ENCODE peak calls at places on chromosomes 16 and 17, in six cellular contexts. S, D, C, Y, V and X are unnamed samples.

GRCh38 chr17:11610999-11611566 is 12.8 kb downstream of the DNAH9 start:
- DNase-seq in C (no peak), D (no peak), Y (no peak), V (no peak), S (no peak), X (no peak)

GRCh38 chr16:87602005-87602790 is at the start of gene JPH3:
- DNase-seq in S (no peak), C (no peak), V (no peak), D (no peak), Y (no peak), X (no peak)

GRCh38 chr16:88606146-88606757 is 32.1 kb upstream of the IL17C start:
- DNase-seq in Y (no peak), V (no peak), C (no peak), S (no peak), D (no peak), X (no peak)

GRCh38 chr16:23164736-23165135 is 15.5 kb upstream of the USP31 start:
- DNase-seq in S (no peak), D (no peak), V (no peak), Y (no peak), C (no peak), X (no peak)

GRCh38 chr17:40075216-40076100 is 12.7 kb downstream of the THRA start:
- DNase-seq in V (peak), C (peak), Y (peak), S (no peak), D (peak), X (no peak)

GRCh38 chr17:40598021-40598927 is 33.0 kb upstream of the CCR7 start:
- DNase-seq in Y (no peak), C (no peak), S (no peak), D (no peak), V (no peak), X (no peak)

GRCh38 chr17:58330997-58331814 is 2.6 kb upstream of the TSPOAP1 start:
- DNase-seq in D (peak), V (no peak), Y (peak), C (no peak), S (no peak), X (no peak)

GRCh38 chr16:83554096-83554495 is 253.7 kb upstream of the HSBP1 start:
- DNase-seq in D (no peak), V (no peak), C (no peak), Y (no peak), S (no peak), X (no peak)

GRCh38 chr16:24203675-24204074 is 52.5 kb upstream of the CACNG3 start:
- DNase-seq in S (no peak), D (no peak), C (no peak), V (no peak), Y (no peak), X (no peak)

GRCh38 chr17:37131064-37131463 is 182.3 kb downstream of the AATF start:
- DNase-seq in Y (no peak), C (peak), V (no peak), D (no peak), S (peak), X (no peak)

GRCh38 chr17:73155410-73156165 is 9.2 kb upstream of the SSTR2 start:
- DNase-seq in Y (no peak), D (no peak), V (no peak), C (no peak), S (no peak), X (no peak)
- TF ChIP-seq CTCF in Y (no peak), D (no peak), V (no peak), C (no peak), S (no peak), X (no peak)

GRCh38 chr17:76140661-76141211 is 309 bp downstream of the FOXJ1 start:
- DNase-seq in S (no peak), Y (no peak), C (no peak), V (no peak), D (no peak), X (no peak)

GRCh38 chr17:76139801-76140660 is 1.0 kb downstream of the FOXJ1 start:
- DNase-seq in D (no peak), Y (peak), S (no peak), C (no peak), V (no peak), X (no peak)

GRCh38 chr17:76139261-76139752 is 1.7 kb downstream of the FOXJ1 start:
- DNase-seq in C (no peak), D (no peak), V (no peak), Y (no peak), S (no peak), X (no peak)

GRCh38 chr17:76142044-76143041 is 1.3 kb upstream of the FOXJ1 start:
- DNase-seq in D (no peak), Y (no peak), V (no peak), C (no peak), S (no peak), X (no peak)

GRCh38 chr17:76141212-76142043 is at the start of gene FOXJ1:
- DNase-seq in C (peak), D (peak), Y (peak), V (peak), S (peak), X (peak)
- TF ChIP-seq CTCF in C (no peak), D (no peak), Y (no peak), V (no peak), S (no peak), X (no peak)

GRCh38 chr16:2473999-2474876 is 689 bp upstream of the TBC1D24 start:
- DNase-seq in C (peak), Y (no peak), S (no peak), D (peak), V (no peak), X (no peak)
- TF ChIP-seq CTCF in C (no peak), Y (peak), S (no peak), D (peak), V (no peak), X (peak)

DNA sequence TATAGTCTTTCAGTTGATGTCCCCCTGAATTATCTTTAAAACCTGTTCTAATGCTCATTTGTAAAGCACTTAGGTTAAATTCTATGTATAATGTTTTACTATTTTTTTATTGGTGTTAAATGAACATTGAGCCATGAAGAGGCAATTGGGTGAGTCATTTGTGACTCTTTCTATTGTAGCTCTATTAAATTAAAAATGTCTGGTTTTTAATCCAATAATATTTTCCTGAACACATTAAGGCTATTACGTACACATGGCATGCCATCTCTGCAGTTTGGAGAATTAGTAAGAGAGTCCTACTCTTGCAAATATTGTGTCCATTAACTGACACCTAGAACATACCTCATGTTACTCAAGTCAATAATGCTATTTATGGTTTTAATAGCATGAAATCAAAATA is 225.5 kb downstream of the KCNJ2 start:
- DNase-seq in Y (no peak), C (no peak), V (no peak), D (no peak), S (no peak), X (no peak)
- TF ChIP-seq CTCF in Y (no peak), C (no peak), V (no peak), D (no peak), S (no peak), X (no peak)